ENCODE peak calls at places on chromosomes 1 and 21, in four cellular contexts. Y is NCI-H1694 treated with DMSO at 0.1 percent for 48 hours, T is C1 segment of cervical spinal cord, X is GM19239. J is an unnamed sample.

GRCh38 chr1:113912594-113913311 is 7.6 kb downstream of the DCLRE1B start:
- DNase-seq in X (no peak), T (no peak), Y (peak; percentile 91), J (no peak)

GRCh38 chr1:230426246-230427101 is at the start of gene PGBD5:
- DNase-seq in Y (peak; percentile 71), T (no peak), X (peak; percentile 88), J (no peak)

GRCh38 chr1:203172184-203173115 is 3.2 kb downstream of the MYBPH start:
- DNase-seq in X (peak; percentile 79), Y (peak; percentile 59), T (no peak), J (no peak)

GRCh38 chr1:93605026-93605425 is 76.6 kb downstream of the BCAR3 start:
- DNase-seq in X (no peak), Y (no peak), T (no peak), J (no peak)

GRCh38 chr1:246597340-246597739 is 31.1 kb downstream of the CNST start:
- DNase-seq in T (no peak), Y (no peak), X (no peak), J (no peak)

GRCh38 chr1:22826630-22827580 is 116.3 kb downstream of the EPHB2 start:
- DNase-seq in X (no peak), T (no peak), Y (no peak), J (no peak)

GRCh38 chr1:203038217-203038741 is 12.0 kb downstream of the PPFIA4 start:
- DNase-seq in Y (peak; percentile 44), T (no peak), X (no peak), J (no peak)

GRCh38 chr1:239429163-239429562 is 42.8 kb downstream of the CHRM3 start:
- DNase-seq in Y (no peak), X (no peak), T (no peak), J (no peak)

GRCh38 chr1:16012590-16013219 is 5.1 kb downstream of the HSPB7 start:
- DNase-seq in T (no peak), Y (no peak), X (peak; percentile 57), J (peak; percentile 19)

GRCh38 chr1:8182034-8182761 is 135.7 kb upstream of the SLC45A1 start:
- DNase-seq in T (no peak), Y (no peak), X (no peak), J (peak; percentile 87)

GRCh38 chr1:30654188-30654587 is 69.2 kb downstream of the MATN1 start:
- DNase-seq in T (no peak), Y (no peak), X (no peak), J (no peak)

GRCh38 chr1:197521118-197521739 is 253.2 kb downstream of the CRB1 start:
- DNase-seq in X (peak; percentile 2), Y (peak; percentile 25), T (no peak), J (no peak)

GRCh38 chr1:10789392-10790154 is 6.9 kb downstream of the CASZ1 start:
- DNase-seq in X (no peak), Y (no peak), T (no peak), J (no peak)

GRCh38 chr21:33230518-33231324 is 983 bp downstream of the IFNAR2 start:
- DNase-seq in T (no peak), Y (no peak), X (peak; percentile 50), J (no peak)

GRCh38 chr1:61253059-61253735 is 170.8 kb downstream of the NFIA start:
- DNase-seq in T (no peak), X (no peak), Y (peak; percentile 27), J (no peak)

GRCh38 chr1:119226880-119227279 is 86.4 kb upstream of the WARS2 start:
- DNase-seq in T (no peak), X (no peak), Y (no peak), J (no peak)

GRCh38 chr1:180542530-180543171 is 16.1 kb upstream of the OVAAL start:
- DNase-seq in T (no peak), Y (no peak), X (no peak), J (no peak)

J was measured in GM12878.